ENCODE peak calls at places on chromosomes 16 and 17, in six cellular contexts. F is PC-9; A is uterus; L is A549; K is colonic mucosa; Z is naive thymus-derived CD4-positive, alpha-beta T cell. V is an unnamed sample. For H3K4me1, the result is how much of the 10 kb centered on the place peaks cover.

GRCh38 chr16:89057738-89058137 is 35.9 kb upstream of the ACSF3 start:
- DNase-seq in F (no peak), A (no peak), L (no peak), K (no peak), Z (no peak), V (no peak)

GRCh38 chr16:67393111-67393789 is at the start of gene TPPP3:
- DNase-seq in F (peak), A (peak), L (peak), K (peak), Z (no peak), V (no peak)

GRCh38 chr16:22220076-22220453 is 14.0 kb downstream of the EEF2K start:
- DNase-seq in F (no peak), A (peak), L (no peak), K (no peak), Z (no peak), V (no peak)

GRCh38 chr17:20908373-20909273 is 134.2 kb downstream of the USP22 start:
- DNase-seq in F (peak), A (peak), L (peak), K (peak), Z (peak), V (peak)

GRCh38 chr16:72029567-72030271 is 21.2 kb downstream of the DHODH start:
- DNase-seq in F (no peak), A (no peak), L (no peak), K (no peak), Z (no peak), V (no peak)

GRCh38 chr17:14926526-14927122 is 338.5 kb downstream of the PMP22 start:
- DNase-seq in F (peak), A (peak), L (peak), K (peak), Z (peak), V (peak)

GRCh38 chr17:144936-145670 is 7.7 kb downstream of the SCGB1C2 start:
- DNase-seq in F (no peak), A (peak), L (no peak), K (peak), Z (no peak), V (peak)

GRCh38 chr17:42275527-42276358 is 448 bp downstream of the STAT5B start:
- DNase-seq in F (no peak), A (peak), L (no peak), K (peak), Z (peak), V (no peak)

GRCh38 chr17:12729086-12729485 is 60.2 kb upstream of the ARHGAP44 start:
- DNase-seq in F (no peak), A (no peak), L (no peak), K (no peak), Z (no peak), V (no peak)

GRCh38 chr16:68085259-68086071 is at the start of gene NFATC3:
- DNase-seq in F (peak), A (peak), L (peak), K (peak), Z (peak), V (peak)

GRCh38 chr17:39753514-39754160 is 15.9 kb downstream of the GRB7 start:
- DNase-seq in F (peak), A (no peak), L (no peak), K (peak), Z (no peak), V (peak)

GRCh38 chr17:38402897-38403296 is 25.4 kb upstream of the ARHGAP23 start:
- DNase-seq in F (no peak), A (no peak), L (no peak), K (no peak), Z (no peak), V (no peak)

GRCh38 chr16:85735225-85735722 is 15.6 kb downstream of the C16orf74 start:
- DNase-seq in F (no peak), A (no peak), L (no peak), K (no peak), Z (peak), V (no peak)

GRCh38 chr17:17439971-17440843 is 36.6 kb upstream of the MED9 start:
- DNase-seq in F (peak), A (peak), L (peak), K (peak), Z (peak), V (no peak)

GRCh38 chr17:39625198-39625769 is 1.5 kb upstream of the PPP1R1B start:
- DNase-seq in F (no peak), A (no peak), L (no peak), K (peak), Z (no peak), V (no peak)

GRCh38 chr16:27265982-27266381 is 2.6 kb downstream of the NSMCE1 start:
- DNase-seq in F (no peak), A (no peak), L (no peak), K (no peak), Z (no peak), V (no peak)

DNA sequence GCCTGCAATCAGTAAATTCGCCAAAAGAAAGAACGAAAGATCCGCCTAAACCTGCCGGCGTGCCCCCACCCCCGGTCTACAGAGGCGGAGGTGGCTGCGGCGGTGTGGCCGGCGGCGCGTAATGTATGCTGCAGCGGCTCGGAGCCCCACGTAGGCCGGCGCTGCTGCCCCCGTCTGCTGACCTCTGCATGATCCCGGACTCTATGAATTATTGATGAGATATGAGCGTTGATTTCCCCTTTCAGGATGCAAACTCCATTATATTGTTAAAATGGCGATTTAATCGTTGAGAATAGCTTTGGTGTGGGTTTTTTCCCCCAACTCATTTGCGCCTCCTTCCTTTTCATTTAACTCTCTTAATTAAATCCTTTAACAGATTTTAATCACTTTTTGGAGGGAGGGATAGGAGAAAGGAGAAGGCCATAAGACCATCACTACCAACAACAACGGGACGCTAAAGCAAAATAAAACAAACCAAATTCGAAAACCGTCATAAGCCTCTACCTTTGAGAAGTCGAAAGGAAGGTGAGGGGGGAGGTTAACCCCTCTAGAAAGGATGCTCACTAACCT is 3.6 kb downstream of the HOXB3 start:
- DNase-seq in F (no peak), A (no peak), L (no peak), K (no peak), Z (no peak), V (no peak)
- H3K4me3 ChIP-seq in F (peak), A (peak), L (no peak), K (peak), Z (peak), V (no peak)

DNA sequence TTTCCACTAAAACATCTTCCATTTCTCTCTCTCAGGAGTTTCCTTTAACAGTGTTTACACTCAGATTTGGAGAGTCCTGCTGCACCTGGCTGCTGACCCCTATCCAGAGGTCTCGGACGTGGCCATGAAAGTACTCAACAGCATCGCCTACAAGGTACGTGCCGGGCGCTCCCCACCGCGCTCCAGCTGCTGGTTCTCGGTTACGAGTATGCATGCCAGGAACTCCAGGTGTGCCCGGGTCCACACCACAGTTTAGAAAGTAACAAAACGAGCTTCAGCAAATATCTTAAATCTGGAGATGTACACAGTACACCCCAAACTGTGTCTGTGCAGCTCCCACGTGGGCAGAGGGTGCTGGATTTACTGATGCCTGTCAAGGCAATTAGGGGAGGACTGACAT is 82.9 kb upstream of the CHMP6 start:
- DNase-seq in F (no peak), A (no peak), L (no peak), K (no peak), Z (no peak), V (no peak)
- H3K4me1 ChIP-seq in F (under half), A (under half), L (under half), K (under half), Z (under half), V (under half)

DNA sequence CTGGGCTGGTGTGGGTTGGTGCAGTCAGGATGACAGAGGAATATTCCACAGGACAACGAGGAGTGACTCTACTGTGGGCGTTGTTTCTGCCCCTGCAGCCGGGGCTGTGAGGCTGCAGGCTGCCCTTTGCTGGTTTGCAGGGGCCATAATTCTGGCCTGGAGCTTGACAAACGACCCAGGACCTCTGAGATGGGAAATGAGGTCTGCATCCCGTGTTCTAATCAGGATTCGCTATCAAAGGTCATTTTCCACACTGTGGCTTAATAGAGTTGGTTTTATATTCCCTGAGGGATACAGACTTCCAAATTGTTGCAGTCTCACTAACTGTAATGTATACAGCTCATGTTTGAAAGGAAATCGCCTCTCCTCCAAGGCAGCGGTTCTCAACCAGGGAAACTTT is 180.9 kb downstream of the RPTOR start:
- DNase-seq in F (no peak), A (no peak), L (no peak), K (no peak), Z (no peak), V (no peak)
- H3K27ac ChIP-seq in F (no peak), A (no peak), L (peak), K (no peak), Z (no peak), V (no peak)

GRCh38 chr16:75861981-75862380 is 135.7 kb upstream of the CPHXL start:
- DNase-seq in F (no peak), A (no peak), L (no peak), K (no peak), Z (no peak), V (no peak)

GRCh38 chr16:75864243-75864642 is 138.0 kb upstream of the CPHXL start:
- DNase-seq in F (no peak), A (no peak), L (no peak), K (no peak), Z (no peak), V (no peak)

DNA sequence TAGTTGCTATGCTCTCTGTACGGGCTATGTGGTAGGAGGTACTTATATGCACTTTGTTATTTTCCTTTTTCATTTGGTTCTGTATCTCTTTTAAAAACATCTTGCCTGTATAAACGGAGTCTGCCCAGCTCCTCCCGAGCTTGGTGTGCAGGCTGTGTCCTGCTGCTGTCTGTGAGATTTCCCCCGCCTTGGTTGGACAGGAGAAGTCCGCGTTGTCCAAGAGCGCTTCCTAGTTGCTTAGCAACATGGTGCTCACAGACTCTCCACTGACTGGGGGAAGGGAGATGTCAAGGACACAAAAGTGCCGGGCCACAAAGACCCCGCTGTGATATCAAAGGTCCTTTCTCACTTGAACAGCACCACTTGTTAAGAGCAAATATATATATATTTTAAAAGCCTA is 134.4 kb upstream of the CPHXL start:
- DNase-seq in F (no peak), A (no peak), L (no peak), K (no peak), Z (no peak), V (no peak)
- H3K4me3 ChIP-seq in F (no peak), A (no peak), L (no peak), K (no peak), Z (no peak), V (no peak)

GRCh38 chr17:81426676-81427445 is 31.6 kb downstream of the BAHCC1 start:
- DNase-seq in F (no peak), A (no peak), L (no peak), K (no peak), Z (no peak), V (no peak)
- H3K4me1 ChIP-seq in F (under half), A (under half), L (half or more), K (under half), Z (under half), V (under half)

GRCh38 chr17:1186214-1186820 is 6.5 kb upstream of the ABR start:
- DNase-seq in F (peak), A (no peak), L (no peak), K (no peak), Z (no peak), V (no peak)
- H3K27ac ChIP-seq in F (no peak), A (peak), L (no peak), K (no peak), Z (no peak), V (no peak)

DNA sequence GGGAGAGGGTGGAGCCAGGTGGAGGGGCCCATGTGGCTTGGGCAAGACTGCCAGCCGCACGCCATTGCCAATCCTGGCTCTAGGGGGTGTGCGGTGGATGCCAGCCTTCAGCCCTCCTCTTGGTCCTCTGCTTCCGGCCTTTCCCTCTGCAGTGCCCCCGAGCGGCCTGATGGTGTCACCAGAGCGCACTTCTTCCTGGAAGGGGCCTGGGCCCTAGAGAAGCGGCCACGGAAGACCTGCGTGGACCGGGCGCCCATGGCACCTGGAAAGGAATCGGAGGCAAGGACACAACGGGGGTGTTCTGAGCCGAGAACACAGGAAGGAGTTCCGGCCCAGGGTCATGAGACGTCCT is 93.0 kb downstream of the IRX3 start:
- DNase-seq in F (peak), A (peak), L (peak), K (peak), Z (peak), V (peak)
- H3K4me3 ChIP-seq in F (peak), A (no peak), L (no peak), K (no peak), Z (no peak), V (peak)

GRCh38 chr16:75256871-75257343 is 5.5 kb upstream of the BCAR1 start:
- DNase-seq in F (no peak), A (peak), L (no peak), K (no peak), Z (no peak), V (no peak)

GRCh38 chr16:75257886-75258806 is 6.7 kb upstream of the BCAR1 start:
- DNase-seq in F (no peak), A (peak), L (no peak), K (no peak), Z (no peak), V (no peak)

GRCh38 chr16:75258807-75259141 is 7.3 kb upstream of the BCAR1 start:
- DNase-seq in F (no peak), A (peak), L (no peak), K (no peak), Z (no peak), V (no peak)

GRCh38 chr16:75254359-75254837 is 3.0 kb upstream of the BCAR1 start:
- DNase-seq in F (no peak), A (peak), L (peak), K (peak), Z (no peak), V (no peak)

GRCh38 chr16:75256059-75256870 is 4.8 kb upstream of the BCAR1 start:
- DNase-seq in F (no peak), A (peak), L (no peak), K (no peak), Z (no peak), V (no peak)
- H3K4me1 ChIP-seq in F (under half), A (half or more), L (half or more), K (under half), Z (under half), V (under half)

V was measured in prostate gland.